ENCODE peak calls at places on chromosome 3, in five cellular contexts. One of them, this sample, is unnamed.

GRCh38 chr3:153734777-153735551 is 386.2 kb upstream of the ARHGEF26 start:
- DNase-seq in hepatocyte: peak
- DNase-seq in HCT116: no peak
- DNase-seq in neural progenitor cell: no peak
- DNase-seq in GM23248: peak
- DNase-seq in this sample: no peak

GRCh38 chr3:86221601-86222000 is 769.3 kb downstream of the VGLL3 start:
- DNase-seq in neural progenitor cell: no peak
- DNase-seq in HCT116: no peak
- DNase-seq in GM23248: no peak
- DNase-seq in hepatocyte: no peak
- DNase-seq in this sample: no peak

GRCh38 chr3:195905970-195906864 is 2.1 kb downstream of the TNK2 start:
- DNase-seq in neural progenitor cell: no peak
- DNase-seq in HCT116: no peak
- DNase-seq in GM23248: peak
- DNase-seq in hepatocyte: peak
- DNase-seq in this sample: no peak

GRCh38 chr3:12222765-12223485 is 64.2 kb upstream of the TIMP4 start:
- DNase-seq in HCT116: no peak
- DNase-seq in neural progenitor cell: no peak
- DNase-seq in hepatocyte: no peak
- DNase-seq in GM23248: peak
- DNase-seq in this sample: no peak

GRCh38 chr3:74409066-74409465 is 205.4 kb downstream of the CNTN3 start:
- DNase-seq in HCT116: no peak
- DNase-seq in hepatocyte: no peak
- DNase-seq in GM23248: no peak
- DNase-seq in neural progenitor cell: no peak
- DNase-seq in this sample: no peak

GRCh38 chr3:197308591-197308990 is 10.2 kb upstream of the DLG1 start:
- DNase-seq in HCT116: no peak
- DNase-seq in hepatocyte: no peak
- DNase-seq in neural progenitor cell: no peak
- DNase-seq in GM23248: peak
- DNase-seq in this sample: no peak

GRCh38 chr3:79081285-79081684 is 686.5 kb downstream of the ROBO1 start:
- DNase-seq in neural progenitor cell: peak
- DNase-seq in HCT116: no peak
- DNase-seq in GM23248: no peak
- DNase-seq in hepatocyte: no peak
- DNase-seq in this sample: no peak

GRCh38 chr3:99945328-99945995 is 127.8 kb downstream of the CMSS1 start:
- DNase-seq in HCT116: no peak
- DNase-seq in hepatocyte: no peak
- DNase-seq in GM23248: peak
- DNase-seq in neural progenitor cell: no peak
- DNase-seq in this sample: no peak

GRCh38 chr3:37973250-37974054 is 17.1 kb upstream of the VILL start:
- DNase-seq in neural progenitor cell: no peak
- DNase-seq in HCT116: no peak
- DNase-seq in GM23248: no peak
- DNase-seq in hepatocyte: no peak
- DNase-seq in this sample: no peak

GRCh38 chr3:153260681-153261080 is 98.7 kb downstream of the RAP2B start:
- DNase-seq in hepatocyte: no peak
- DNase-seq in neural progenitor cell: no peak
- DNase-seq in GM23248: no peak
- DNase-seq in HCT116: no peak
- DNase-seq in this sample: no peak

GRCh38 chr3:129624347-129625070 is 18.0 kb upstream of the PLXND1 start:
- DNase-seq in HCT116: no peak
- DNase-seq in hepatocyte: no peak
- DNase-seq in neural progenitor cell: no peak
- DNase-seq in GM23248: peak
- DNase-seq in this sample: no peak

GRCh38 chr3:122074621-122075265 is 19.6 kb downstream of the CD86 start:
- DNase-seq in GM23248: peak
- DNase-seq in neural progenitor cell: no peak
- DNase-seq in hepatocyte: no peak
- DNase-seq in HCT116: no peak
- DNase-seq in this sample: no peak

GRCh38 chr3:189233225-189233858 is 61.6 kb downstream of the TPRG1 start:
- DNase-seq in GM23248: peak
- DNase-seq in hepatocyte: peak
- DNase-seq in HCT116: peak
- DNase-seq in neural progenitor cell: peak
- DNase-seq in this sample: peak

GRCh38 chr3:169662215-169663070 is 1.1 kb downstream of the MECOM start:
- DNase-seq in HCT116: peak
- DNase-seq in hepatocyte: peak
- DNase-seq in GM23248: peak
- DNase-seq in neural progenitor cell: peak
- DNase-seq in this sample: peak

GRCh38 chr3:16309558-16309957 is 44.5 kb downstream of the OXNAD1 start:
- DNase-seq in GM23248: peak
- DNase-seq in HCT116: peak
- DNase-seq in hepatocyte: no peak
- DNase-seq in neural progenitor cell: no peak
- DNase-seq in this sample: no peak

GRCh38 chr3:196792771-196793170 is 53.1 kb downstream of the PAK2 start:
- DNase-seq in GM23248: peak
- DNase-seq in neural progenitor cell: no peak
- DNase-seq in hepatocyte: peak
- DNase-seq in HCT116: no peak
- DNase-seq in this sample: no peak

GRCh38 chr3:12017487-12017886 is 13.3 kb downstream of the SYN2 start:
- DNase-seq in hepatocyte: no peak
- DNase-seq in GM23248: no peak
- DNase-seq in neural progenitor cell: no peak
- DNase-seq in HCT116: no peak
- DNase-seq in this sample: no peak

GRCh38 chr3:174168026-174168425 is 691.1 kb upstream of the NAALADL2 start:
- DNase-seq in neural progenitor cell: no peak
- DNase-seq in hepatocyte: no peak
- DNase-seq in GM23248: no peak
- DNase-seq in HCT116: no peak
- DNase-seq in this sample: no peak

GRCh38 chr3:143127801-143128200 is 8.2 kb downstream of the CHST2 start:
- DNase-seq in GM23248: no peak
- DNase-seq in neural progenitor cell: no peak
- DNase-seq in HCT116: no peak
- DNase-seq in hepatocyte: no peak
- DNase-seq in this sample: no peak

GRCh38 chr3:49566312-49566711 is 12.0 kb downstream of the BSN start:
- DNase-seq in GM23248: peak
- DNase-seq in hepatocyte: no peak
- DNase-seq in neural progenitor cell: no peak
- DNase-seq in HCT116: peak
- DNase-seq in this sample: no peak

GRCh38 chr3:158918008-158918407 is 116.2 kb downstream of the MFSD1 start:
- DNase-seq in GM23248: peak
- DNase-seq in hepatocyte: peak
- DNase-seq in HCT116: peak
- DNase-seq in neural progenitor cell: peak
- DNase-seq in this sample: peak

GRCh38 chr3:170410428-170411029 is 8.1 kb upstream of the CLDN11 start:
- DNase-seq in HCT116: peak
- DNase-seq in neural progenitor cell: no peak
- DNase-seq in GM23248: peak
- DNase-seq in hepatocyte: peak
- DNase-seq in this sample: no peak

GRCh38 chr3:105145516-105145915 is 221.2 kb upstream of the ALCAM start:
- DNase-seq in GM23248: no peak
- DNase-seq in hepatocyte: no peak
- DNase-seq in neural progenitor cell: no peak
- DNase-seq in HCT116: no peak
- DNase-seq in this sample: no peak

GRCh38 chr3:169026543-169027181 is 636.9 kb downstream of the MECOM start:
- DNase-seq in HCT116: peak
- DNase-seq in hepatocyte: no peak
- DNase-seq in GM23248: peak
- DNase-seq in neural progenitor cell: no peak
- DNase-seq in this sample: no peak

GRCh38 chr3:3119393-3119851 is 7.3 kb upstream of the TRNT1 start:
- DNase-seq in GM23248: no peak
- DNase-seq in neural progenitor cell: no peak
- DNase-seq in HCT116: no peak
- DNase-seq in hepatocyte: no peak
- DNase-seq in this sample: peak

GRCh38 chr3:169661567-169662214 is 1.8 kb downstream of the MECOM start:
- DNase-seq in GM23248: peak
- DNase-seq in HCT116: no peak
- DNase-seq in hepatocyte: peak
- DNase-seq in neural progenitor cell: peak
- DNase-seq in this sample: peak

GRCh38 chr3:86547697-86548096 is 443.3 kb downstream of the VGLL3 start:
- DNase-seq in hepatocyte: no peak
- DNase-seq in neural progenitor cell: peak
- DNase-seq in GM23248: no peak
- DNase-seq in HCT116: no peak
- DNase-seq in this sample: no peak

GRCh38 chr3:55244247-55244646 is 242.9 kb downstream of the WNT5A start:
- DNase-seq in HCT116: no peak
- DNase-seq in hepatocyte: no peak
- DNase-seq in neural progenitor cell: no peak
- DNase-seq in GM23248: no peak
- DNase-seq in this sample: no peak

GRCh38 chr3:106013971-106014370 is 145.2 kb upstream of the CBLB start:
- DNase-seq in HCT116: no peak
- DNase-seq in GM23248: peak
- DNase-seq in hepatocyte: peak
- DNase-seq in neural progenitor cell: no peak
- DNase-seq in this sample: no peak

GRCh38 chr3:24591661-24592555 is 97.3 kb upstream of the THRB start:
- DNase-seq in HCT116: no peak
- DNase-seq in GM23248: peak
- DNase-seq in neural progenitor cell: no peak
- DNase-seq in hepatocyte: no peak
- DNase-seq in this sample: no peak

GRCh38 chr3:99562138-99562537 is 76.3 kb upstream of the COL8A1 start:
- DNase-seq in neural progenitor cell: peak
- DNase-seq in hepatocyte: peak
- DNase-seq in HCT116: no peak
- DNase-seq in GM23248: peak
- DNase-seq in this sample: no peak

GRCh38 chr3:53806182-53807116 is 39.8 kb downstream of the CHDH start:
- DNase-seq in HCT116: no peak
- DNase-seq in hepatocyte: peak
- DNase-seq in GM23248: peak
- DNase-seq in neural progenitor cell: no peak
- DNase-seq in this sample: no peak

GRCh38 chr3:72663429-72663828 is 184.8 kb downstream of the SHQ1 start:
- DNase-seq in GM23248: peak
- DNase-seq in HCT116: no peak
- DNase-seq in hepatocyte: no peak
- DNase-seq in neural progenitor cell: no peak
- DNase-seq in this sample: no peak

GRCh38 chr3:120497813-120498212 is 47.0 kb upstream of the FSTL1 start:
- DNase-seq in hepatocyte: no peak
- DNase-seq in GM23248: peak
- DNase-seq in HCT116: no peak
- DNase-seq in neural progenitor cell: no peak
- DNase-seq in this sample: no peak

GRCh38 chr3:120495809-120496208 is 45.0 kb upstream of the FSTL1 start:
- DNase-seq in hepatocyte: no peak
- DNase-seq in neural progenitor cell: no peak
- DNase-seq in GM23248: no peak
- DNase-seq in HCT116: no peak
- DNase-seq in this sample: no peak

GRCh38 chr3:120496278-120496975 is 45.6 kb upstream of the FSTL1 start:
- DNase-seq in HCT116: no peak
- DNase-seq in neural progenitor cell: no peak
- DNase-seq in hepatocyte: no peak
- DNase-seq in GM23248: peak
- DNase-seq in this sample: no peak

GRCh38 chr3:120497318-120497717 is 46.5 kb upstream of the FSTL1 start:
- DNase-seq in GM23248: peak
- DNase-seq in hepatocyte: no peak
- DNase-seq in HCT116: no peak
- DNase-seq in neural progenitor cell: no peak
- DNase-seq in this sample: no peak

GRCh38 chr3:120498947-120499346 is 48.2 kb upstream of the FSTL1 start:
- DNase-seq in GM23248: peak
- DNase-seq in neural progenitor cell: peak
- DNase-seq in hepatocyte: peak
- DNase-seq in HCT116: no peak
- DNase-seq in this sample: no peak
- TF ChIP-seq EZH2phosphoT487 in GM23248: no peak
- TF ChIP-seq EZH2phosphoT487 in neural progenitor cell: no peak
- TF ChIP-seq EZH2phosphoT487 in hepatocyte: no peak
- TF ChIP-seq EZH2phosphoT487 in HCT116: no peak
- TF ChIP-seq EZH2phosphoT487 in this sample: no peak

GRCh38 chr3:9916346-9916733 is 558 bp upstream of the IL17RC start:
- DNase-seq in HCT116: no peak
- DNase-seq in neural progenitor cell: peak
- DNase-seq in hepatocyte: no peak
- DNase-seq in GM23248: peak
- DNase-seq in this sample: no peak
- TF ChIP-seq EZH2phosphoT487 in HCT116: no peak
- TF ChIP-seq EZH2phosphoT487 in neural progenitor cell: no peak
- TF ChIP-seq EZH2phosphoT487 in hepatocyte: no peak
- TF ChIP-seq EZH2phosphoT487 in GM23248: no peak
- TF ChIP-seq EZH2phosphoT487 in this sample: no peak

DNA sequence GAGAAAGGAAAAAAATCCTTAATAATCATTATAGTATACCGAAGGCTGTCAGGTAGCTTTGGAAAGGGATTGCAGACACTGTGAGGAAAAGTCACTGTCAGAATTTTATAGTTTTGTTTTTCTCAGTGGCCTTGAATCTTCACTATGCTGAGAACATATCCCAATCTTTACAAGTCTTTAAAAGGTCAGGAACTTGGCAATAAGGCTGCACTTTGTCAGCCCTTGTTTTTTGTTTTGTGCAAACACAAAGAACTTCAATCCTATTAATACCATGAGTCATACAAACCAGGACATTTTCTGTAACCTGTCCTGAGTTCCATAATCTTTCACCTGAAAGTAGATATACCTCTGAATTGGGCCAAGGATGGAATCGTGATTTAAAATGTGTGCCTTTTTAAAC is 45.6 kb upstream of the PIK3R4 start:
- DNase-seq in neural progenitor cell: no peak
- DNase-seq in hepatocyte: no peak
- DNase-seq in HCT116: no peak
- DNase-seq in GM23248: no peak
- DNase-seq in this sample: no peak
- TF ChIP-seq EZH2phosphoT487 in neural progenitor cell: no peak
- TF ChIP-seq EZH2phosphoT487 in hepatocyte: no peak
- TF ChIP-seq EZH2phosphoT487 in HCT116: no peak
- TF ChIP-seq EZH2phosphoT487 in GM23248: no peak
- TF ChIP-seq EZH2phosphoT487 in this sample: no peak

DNA sequence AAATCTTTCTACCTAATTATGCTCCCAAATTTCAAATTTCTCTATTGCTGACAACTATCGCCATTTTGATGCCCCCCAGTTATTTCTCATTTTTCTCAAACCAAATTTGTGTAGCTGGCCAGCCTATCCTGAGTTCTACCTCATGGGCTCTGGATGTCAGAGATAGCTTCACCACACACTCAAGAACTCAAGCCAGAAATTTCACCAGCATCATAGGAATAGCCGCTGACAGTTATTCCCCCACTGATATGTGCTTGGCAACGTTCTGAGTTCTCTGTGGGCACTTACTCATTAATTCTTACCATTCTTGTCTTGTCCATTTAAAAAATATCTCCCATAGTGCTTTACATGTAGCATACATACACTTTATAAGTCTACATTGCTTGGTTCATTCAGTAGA is 264.7 kb downstream of the FHIT start:
- DNase-seq in neural progenitor cell: no peak
- DNase-seq in hepatocyte: no peak
- DNase-seq in HCT116: no peak
- DNase-seq in GM23248: no peak
- DNase-seq in this sample: no peak
- TF ChIP-seq EZH2phosphoT487 in neural progenitor cell: no peak
- TF ChIP-seq EZH2phosphoT487 in hepatocyte: no peak
- TF ChIP-seq EZH2phosphoT487 in HCT116: no peak
- TF ChIP-seq EZH2phosphoT487 in GM23248: no peak
- TF ChIP-seq EZH2phosphoT487 in this sample: no peak

This sample was measured in SK-N-SH.